ENCODE peak calls at places on chromosomes 4 and X, in five cellular contexts. U is progenitor cell of endocrine pancreas, E is occipital lobe, S is D341Med, L is hippocampal formation. H is an unnamed sample.

GRCh38 chr4:24730256-24731001 is 64.9 kb upstream of the SOD3 start:
- DNase-seq in U (no peak), E (peak; percentile 77), S (peak; percentile 92), L (peak; percentile 33), H (peak; percentile 53)

GRCh38 chrX:107674480-107675364 is 46.4 kb downstream of the PRPS1 start:
- DNase-seq in U (no peak), E (no peak), S (no peak), L (no peak), H (no peak)

GRCh38 chr4:113312529-113312928 is 263.1 kb downstream of the ANK2 start:
- DNase-seq in U (no peak), E (no peak), S (no peak), L (no peak), H (no peak)

GRCh38 chr4:17605236-17605635 is 9.2 kb upstream of the MED28 start:
- DNase-seq in U (no peak), E (no peak), S (no peak), L (peak; percentile 16), H (no peak)

GRCh38 chrX:151700581-151700980 is 5.3 kb downstream of the PRRG3 start:
- DNase-seq in U (no peak), E (no peak), S (no peak), L (no peak), H (no peak)

GRCh38 chrX:1679238-1679637 is 64.4 kb downstream of the ASMT start:
- DNase-seq in U (no peak), E (no peak), S (no peak), L (no peak), H (no peak)

GRCh38 chr4:22416403-22416802 is 99.5 kb downstream of the ADGRA3 start:
- DNase-seq in U (no peak), E (no peak), S (no peak), L (no peak), H (no peak)

GRCh38 chr4:170049793-170050192 is 23.6 kb upstream of the MFAP3L start:
- DNase-seq in U (no peak), E (no peak), S (no peak), L (peak; percentile 34), H (no peak)

GRCh38 chr4:84451546-84451945 is 47.5 kb downstream of the NKX6-1 start:
- DNase-seq in U (no peak), E (no peak), S (peak; percentile 23), L (no peak), H (no peak)

GRCh38 chrX:103215768-103216085 is 819 bp downstream of the BEX4 start:
- DNase-seq in U (no peak), E (peak; percentile 22), S (peak; percentile 14), L (peak; percentile 5), H (no peak)

GRCh38 chrX:8960809-8961413 is 73.0 kb downstream of the FAM9B start:
- DNase-seq in U (no peak), E (no peak), S (no peak), L (no peak), H (no peak)

GRCh38 chrX:68697465-68698125 is 50.1 kb downstream of the STARD8 start:
- DNase-seq in U (no peak), E (no peak), S (no peak), L (no peak), H (no peak)

GRCh38 chr4:41015031-41015675 is 199.2 kb downstream of the APBB2 start:
- DNase-seq in U (no peak), E (no peak), S (no peak), L (no peak), H (no peak)

GRCh38 chrX:104929324-104929723 is 291.2 kb downstream of the TEX13A start:
- DNase-seq in U (no peak), E (no peak), S (no peak), L (no peak), H (no peak)

GRCh38 chr4:91840359-91840758 is 463.4 kb upstream of the GRID2 start:
- DNase-seq in U (no peak), E (no peak), S (no peak), L (no peak), H (no peak)

GRCh38 chrX:37926700-37927099 is 79.3 kb upstream of the DYNLT3 start:
- DNase-seq in U (no peak), E (no peak), S (peak; percentile 7), L (no peak), H (no peak)

GRCh38 chrX:122245943-122246342 is 938.1 kb upstream of the GRIA3 start:
- DNase-seq in U (no peak), E (no peak), S (no peak), L (no peak), H (no peak)

GRCh38 chrX:97637289-97637688 is 753.6 kb downstream of the RPA4 start:
- DNase-seq in U (no peak), E (no peak), S (no peak), L (no peak), H (no peak)

GRCh38 chr4:173420324-173420752 is 21.4 kb upstream of the SCRG1 start:
- DNase-seq in U (no peak), E (no peak), S (no peak), L (peak; percentile 81), H (no peak)

GRCh38 chr4:150080875-150081274 is 2.6 kb downstream of the DCLK2 start:
- DNase-seq in U (no peak), E (no peak), S (no peak), L (no peak), H (no peak)

GRCh38 chr4:98447648-98448047 is 186.5 kb downstream of the RAP1GDS1 start:
- DNase-seq in U (no peak), E (no peak), S (no peak), L (no peak), H (no peak)

GRCh38 chr4:119739796-119740195 is 111.2 kb upstream of the PDE5A start:
- DNase-seq in U (no peak), E (no peak), S (no peak), L (no peak), H (no peak)

GRCh38 chrX:122115604-122116003 is 1068.2 kb downstream of the GLUD2 start:
- DNase-seq in U (no peak), E (no peak), S (no peak), L (no peak), H (no peak)

GRCh38 chr4:28918871-28919270 is 1801.3 kb upstream of the PCDH7 start:
- DNase-seq in U (no peak), E (no peak), S (no peak), L (no peak), H (no peak)

GRCh38 chrX:45513042-45513441 is 312.4 kb upstream of the DIPK2B start:
- DNase-seq in U (no peak), E (no peak), S (no peak), L (no peak), H (no peak)

GRCh38 chr4:105014242-105015031 is 132.2 kb upstream of the TET2 start:
- DNase-seq in U (no peak), E (no peak), S (no peak), L (no peak), H (no peak)

GRCh38 chr4:79141530-79141929 is 184.3 kb downstream of the NAA11 start:
- DNase-seq in U (peak; percentile 54), E (no peak), S (no peak), L (no peak), H (no peak)

GRCh38 chrX:119516157-119516702 is 48.0 kb downstream of the SLC25A5 start:
- DNase-seq in U (no peak), E (no peak), S (peak; percentile 73), L (peak; percentile 59), H (no peak)

GRCh38 chrX:47366051-47366722 is 4.2 kb upstream of the ZNF157 start:
- DNase-seq in U (peak; percentile 45), E (peak; percentile 50), S (peak; percentile 79), L (peak; percentile 62), H (peak; percentile 62)

GRCh38 chr4:75340561-75340960 is 173.6 kb downstream of the RCHY1 start:
- DNase-seq in U (no peak), E (no peak), S (no peak), L (no peak), H (no peak)

GRCh38 chrX:45803383-45803921 is 602.8 kb upstream of the DIPK2B start:
- DNase-seq in U (no peak), E (no peak), S (no peak), L (no peak), H (no peak)

GRCh38 chr4:104616401-104616820 is 121.7 kb upstream of the CXXC4 start:
- DNase-seq in U (no peak), E (no peak), S (no peak), L (no peak), H (peak; percentile 12)

GRCh38 chr4:38948551-38948950 is 80.9 kb downstream of the FAM114A1 start:
- DNase-seq in U (no peak), E (peak; percentile 15), S (no peak), L (peak; percentile 79), H (peak; percentile 18)

GRCh38 chrX:47831788-47832187 is 4.9 kb upstream of the ZNF81 start:
- DNase-seq in U (peak; percentile 16), E (no peak), S (peak; percentile 68), L (no peak), H (no peak)

GRCh38 chrX:131747173-131747572 is 203.3 kb downstream of the OR13H1 start:
- DNase-seq in U (no peak), E (no peak), S (no peak), L (peak; percentile 89), H (peak; percentile 76)

GRCh38 chr4:100525689-100526088 is 7.9 kb upstream of the EMCN start:
- DNase-seq in U (no peak), E (no peak), S (no peak), L (no peak), H (no peak)

GRCh38 chr4:3485011-3485881 is 22.1 kb downstream of the DOK7 start:
- DNase-seq in U (no peak), E (no peak), S (no peak), L (no peak), H (no peak)

GRCh38 chrX:45351478-45351877 is 150.8 kb upstream of the DIPK2B start:
- DNase-seq in U (no peak), E (no peak), S (no peak), L (no peak), H (no peak)

GRCh38 chr4:48570646-48571220 is 80.7 kb downstream of the ZAR1 start:
- DNase-seq in U (no peak), E (no peak), S (no peak), L (no peak), H (no peak)